ENCODE peak calls at places on chromosomes 6 and 20, in four cellular contexts. L is small intestine; T is naive thymus-derived CD4-positive, alpha-beta T cell; X is OCI-LY7. F is an unnamed sample.

GRCh38 chr20:9616455-9616805 is 102.0 kb downstream of the LAMP5 start:
- DNase-seq in L (no peak), X (no peak), T (no peak), F (no peak)

GRCh38 chr20:52410182-52410647 is 218.6 kb upstream of the ZFP64 start:
- DNase-seq in X (no peak), T (peak; percentile 85), L (peak; percentile 49), F (peak; percentile 10)

GRCh38 chr6:128515550-128516513 is 4.6 kb downstream of the PTPRK start:
- DNase-seq in L (no peak), T (no peak), X (no peak), F (no peak)

GRCh38 chr20:26169506-26169905 is 472.9 kb upstream of the ZNF337 start:
- DNase-seq in L (no peak), X (no peak), T (no peak), F (no peak)

GRCh38 chr6:158626360-158627167 is 18.0 kb downstream of the DYNLT1 start:
- DNase-seq in T (no peak), X (no peak), L (no peak), F (no peak)

GRCh38 chr6:136788069-136788902 is 4.0 kb downstream of the MAP3K5 start:
- DNase-seq in L (peak; percentile 81), X (no peak), T (peak; percentile 52), F (no peak)

GRCh38 chr20:11080010-11080409 is 406.2 kb upstream of the JAG1 start:
- DNase-seq in T (no peak), X (no peak), L (no peak), F (no peak)

GRCh38 chr20:45036044-45036755 is 64.7 kb downstream of the KCNS1 start:
- DNase-seq in X (no peak), L (no peak), T (no peak), F (no peak)

GRCh38 chr20:25738198-25738597 is 41.5 kb upstream of the ZNF337 start:
- DNase-seq in T (no peak), X (no peak), L (no peak), F (no peak)

GRCh38 chr20:18728165-18728866 is 85.3 kb upstream of the SCP2D1 start:
- DNase-seq in T (no peak), L (peak; percentile 44), X (peak; percentile 79), F (no peak)

GRCh38 chr6:64249129-64249528 is 613.5 kb downstream of the PHF3 start:
- DNase-seq in T (no peak), X (no peak), L (no peak), F (no peak)

GRCh38 chr6:139996253-139996834 is 621.9 kb upstream of the CITED2 start:
- DNase-seq in L (no peak), T (no peak), X (peak; percentile 5), F (no peak)

GRCh38 chr6:85129881-85130280 is 320.0 kb upstream of the NT5E start:
- DNase-seq in L (no peak), T (no peak), X (peak; percentile 0), F (no peak)

GRCh38 chr6:31948753-31949413 is 3.0 kb downstream of the CFB start:
- DNase-seq in T (no peak), X (no peak), L (no peak), F (no peak)

GRCh38 chr6:107179004-107179403 is 63.7 kb upstream of the BEND3 start:
- DNase-seq in X (peak; percentile 25), L (peak; percentile 12), T (no peak), F (no peak)

GRCh38 chr6:74585779-74586178 is 620.1 kb downstream of the COL12A1 start:
- DNase-seq in L (no peak), T (no peak), X (no peak), F (no peak)

GRCh38 chr6:153123801-153124200 is 7.3 kb downstream of the RGS17 start:
- DNase-seq in T (no peak), L (no peak), X (no peak), F (no peak)

GRCh38 chr6:119379809-119380208 is 30.2 kb upstream of the MAN1A1 start:
- DNase-seq in L (peak; percentile 9), T (no peak), X (no peak), F (no peak)

GRCh38 chr6:75449625-75450206 is 43.9 kb downstream of the FILIP1 start:
- DNase-seq in L (no peak), X (no peak), T (no peak), F (no peak)

GRCh38 chr20:54132612-54133433 is 41.0 kb downstream of the CYP24A1 start:
- DNase-seq in L (peak; percentile 6), T (no peak), X (no peak), F (no peak)

GRCh38 chr20:4065405-4065841 is 50.1 kb upstream of the RNF24 start:
- DNase-seq in L (no peak), T (no peak), X (no peak), F (no peak)

GRCh38 chr20:46350201-46350985 is 42.1 kb upstream of the CDH22 start:
- DNase-seq in T (no peak), L (no peak), X (peak; percentile 50), F (peak; percentile 38)

GRCh38 chr20:21702553-21703467 is 2.7 kb upstream of the PAX1 start:
- DNase-seq in T (no peak), X (no peak), L (peak; percentile 23), F (no peak)

GRCh38 chr6:13624871-13625288 is 9.7 kb downstream of the NOL7 start:
- DNase-seq in L (peak; percentile 37), T (peak; percentile 32), X (peak; percentile 67), F (peak; percentile 73)

GRCh38 chr20:17645546-17646208 is 36.4 kb downstream of the RRBP1 start:
- DNase-seq in T (no peak), X (no peak), L (no peak), F (no peak)

GRCh38 chr6:93418448-93419303 is 683 bp downstream of the EPHA7 start:
- DNase-seq in X (no peak), T (no peak), L (peak; percentile 9), F (no peak)

GRCh38 chr20:11375368-11375767 is 542.3 kb upstream of the BTBD3 start:
- DNase-seq in L (no peak), T (no peak), X (no peak), F (no peak)

GRCh38 chr6:52409499-52409898 is 10.6 kb upstream of the EFHC1 start:
- DNase-seq in T (no peak), X (no peak), L (no peak), F (no peak)

DNA sequence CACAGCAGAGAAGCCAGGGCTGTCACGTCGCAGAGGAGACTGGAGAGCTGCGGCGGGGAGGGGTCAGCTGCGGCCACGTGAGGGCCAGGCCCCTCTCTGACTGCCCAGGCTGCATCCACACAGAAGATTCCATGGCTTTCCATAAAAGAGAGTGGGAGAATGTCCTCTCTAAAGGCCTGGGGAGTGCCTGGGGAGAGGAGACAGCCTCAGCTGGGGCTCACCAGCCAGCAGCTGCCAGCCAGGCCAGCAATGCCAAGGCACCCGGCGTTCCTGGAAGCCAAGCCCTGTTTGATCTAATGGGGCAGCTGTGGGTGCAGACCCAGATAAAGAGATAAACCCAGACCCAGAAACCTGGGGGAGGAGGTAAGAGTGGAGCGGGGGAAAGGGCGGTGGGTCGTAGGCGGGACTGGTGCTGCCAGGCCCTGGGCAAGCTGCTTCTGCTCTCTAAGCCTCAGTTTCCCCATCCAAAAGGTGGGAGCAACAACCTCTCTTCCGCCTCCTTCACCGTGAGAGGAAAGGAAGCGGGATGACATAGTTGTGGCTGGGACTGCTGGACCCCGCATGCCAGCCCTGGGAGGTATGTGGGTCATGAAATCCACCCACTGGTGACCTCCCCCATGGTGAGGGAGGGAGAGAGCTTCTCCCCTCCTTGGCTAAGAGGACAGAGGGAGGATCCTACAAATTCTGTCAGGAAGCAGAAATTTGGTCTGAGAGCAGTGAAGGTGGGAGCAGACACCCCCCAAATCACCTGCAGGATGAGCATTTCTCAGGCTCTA is 3.1 kb upstream of the OSBPL2 start:
- DNase-seq in X (no peak), T (no peak), L (no peak), F (no peak)
- H3K9me3 ChIP-seq in X (no peaks in the 10 kb centered on the region), T (no peaks in the 10 kb centered on the region), L (no peaks in the 10 kb centered on the region), F (peaks cover 3% of the 10 kb centered on the region)

GRCh38 chr6:167697316-167697715 is 129.4 kb upstream of the AFDN start:
- DNase-seq in T (no peak), L (no peak), X (no peak), F (no peak)

GRCh38 chr6:167698540-167698939 is 128.2 kb upstream of the AFDN start:
- DNase-seq in X (no peak), L (no peak), T (no peak), F (no peak)

GRCh38 chr6:167699141-167700036 is 127.3 kb upstream of the AFDN start:
- DNase-seq in X (peak; percentile 81), L (peak; percentile 20), T (peak; percentile 57), F (peak; percentile 85)

GRCh38 chr6:167696261-167696660 is 130.4 kb upstream of the AFDN start:
- DNase-seq in X (no peak), T (no peak), L (no peak), F (no peak)

DNA sequence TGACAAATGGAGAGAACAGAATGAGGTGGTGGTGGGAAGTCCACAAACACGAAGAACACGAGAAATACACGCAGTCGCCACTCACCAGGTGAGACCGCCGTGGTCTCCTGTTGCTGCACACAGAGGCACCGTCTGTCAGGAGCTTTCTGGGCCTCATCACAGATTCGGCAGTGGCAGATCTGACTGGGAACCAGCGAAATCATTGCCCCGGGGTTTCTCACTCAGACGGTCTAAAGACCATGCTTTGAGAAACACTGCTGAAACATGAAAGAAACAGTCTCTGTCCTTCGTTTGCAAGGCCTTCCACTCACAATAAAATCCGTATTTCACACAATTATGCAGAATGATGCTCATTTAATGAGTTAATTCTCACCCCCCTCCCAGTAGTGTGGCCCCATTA is 130.9 kb upstream of the AFDN start:
- DNase-seq in L (no peak), X (no peak), T (no peak), F (no peak)
- H3K9me3 ChIP-seq in L (no peaks in the 10 kb centered on the region), X (no peaks in the 10 kb centered on the region), T (no peaks in the 10 kb centered on the region), F (no peaks in the 10 kb centered on the region)

GRCh38 chr6:167547328-167547692 is 222.4 kb downstream of the TTLL2 start:
- DNase-seq in L (no peak), X (no peak), T (no peak), F (no peak)

GRCh38 chr6:167547751-167548150 is 222.9 kb downstream of the TTLL2 start:
- DNase-seq in T (no peak), L (no peak), X (no peak), F (no peak)

GRCh38 chr6:167550936-167551633 is 226.2 kb downstream of the TTLL2 start:
- DNase-seq in X (no peak), L (peak; percentile 36), T (no peak), F (no peak)

GRCh38 chr6:167548451-167548850 is 223.6 kb downstream of the TTLL2 start:
- DNase-seq in X (no peak), L (no peak), T (no peak), F (no peak)

GRCh38 chr6:167549187-167549586 is 224.3 kb downstream of the TTLL2 start:
- DNase-seq in X (no peak), T (no peak), L (no peak), F (no peak)
- H3K9me3 ChIP-seq in X (no peaks in the 10 kb centered on the region), T (no peaks in the 10 kb centered on the region), L (no peaks in the 10 kb centered on the region), F (no peaks in the 10 kb centered on the region)

DNA sequence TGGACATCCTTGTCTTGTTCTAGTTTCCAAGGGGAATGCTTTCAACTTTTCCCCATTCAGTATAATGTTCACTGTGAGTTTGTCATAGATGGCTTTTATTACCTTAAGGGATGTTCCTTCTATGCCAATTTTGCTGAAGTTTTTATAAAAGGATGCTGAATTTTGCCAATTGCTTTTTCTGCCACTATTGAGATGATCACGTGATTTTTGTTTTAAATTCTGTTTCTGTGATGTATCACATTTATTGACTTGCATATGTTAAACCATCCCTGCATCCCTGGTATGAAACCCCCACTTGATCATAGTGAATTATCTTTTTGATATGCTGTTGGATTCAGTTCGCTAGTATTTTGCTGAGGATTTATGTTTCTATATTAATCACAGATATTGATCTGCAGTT is 130.6 kb upstream of the TAB2 start:
- DNase-seq in X (no peak), T (no peak), L (no peak), F (no peak)
- H3K9me3 ChIP-seq in X (no peaks in the 10 kb centered on the region), T (no peaks in the 10 kb centered on the region), L (no peaks in the 10 kb centered on the region), F (no peaks in the 10 kb centered on the region)

F was measured in CD4-positive, CD25-positive, alpha-beta regulatory T cell.